ENCODE peak calls at places on chromosomes 3 and 15, in ten cellular contexts. B is GM23248, Y is ovary, H is transverse colon, D is fibroblast of the aortic adventitia, C is colonic mucosa, V is mesendoderm, X is H1, E is heart left ventricle, T is A549. K is an unnamed sample.

GRCh38 chr3:184832903-184833302 is 20.9 kb downstream of the VPS8 start:
- DNase-seq in B (no peak), Y (no peak), H (no peak), D (no peak), C (no peak), V (no peak), X (no peak), E (no peak), T (no peak), K (no peak)

GRCh38 chr3:125512135-125512920 is 7.7 kb downstream of the SNX4 start:
- DNase-seq in B (peak), Y (no peak), H (no peak), D (peak), C (no peak), V (no peak), X (no peak), E (no peak), T (no peak), K (peak)

GRCh38 chr15:85097706-85098105 is 116.0 kb downstream of the PDE8A start:
- DNase-seq in B (peak), Y (no peak), H (no peak), D (peak), C (no peak), V (no peak), X (no peak), E (no peak), T (no peak), K (no peak)

GRCh38 chr3:171460226-171461086 is at the start of gene TNIK:
- DNase-seq in B (peak), Y (peak), H (peak), D (peak), C (peak), V (peak), X (no peak), E (peak), T (peak), K (peak)

GRCh38 chr15:53739651-53740050 is 19.8 kb downstream of the WDR72 start:
- DNase-seq in B (no peak), Y (no peak), H (no peak), D (no peak), C (no peak), V (no peak), X (no peak), E (no peak), T (no peak), K (no peak)

GRCh38 chr15:91982401-91982800 is 128.9 kb downstream of the SLCO3A1 start:
- DNase-seq in B (peak), Y (no peak), H (no peak), D (peak), C (no peak), V (no peak), X (no peak), E (no peak), T (no peak), K (no peak)

GRCh38 chr3:58737644-58738043 is 71.1 kb upstream of the FAM3D start:
- DNase-seq in B (no peak), Y (no peak), H (no peak), D (no peak), C (no peak), V (no peak), X (no peak), E (no peak), T (no peak), K (no peak)

GRCh38 chr3:98746122-98746521 is 17.0 kb upstream of the ST3GAL6 start:
- DNase-seq in B (no peak), Y (no peak), H (no peak), D (no peak), C (no peak), V (no peak), X (no peak), E (no peak), T (no peak), K (no peak)

GRCh38 chr3:8539419-8539818 is 37.8 kb downstream of the LMCD1 start:
- DNase-seq in B (peak), Y (no peak), H (no peak), D (no peak), C (no peak), V (no peak), X (no peak), E (no peak), T (no peak), K (no peak)

GRCh38 chr3:8536106-8537052 is 34.8 kb downstream of the LMCD1 start:
- DNase-seq in B (peak), Y (peak), H (no peak), D (peak), C (no peak), V (peak), X (no peak), E (no peak), T (no peak), K (no peak)

GRCh38 chr3:8537440-8537839 is 35.8 kb downstream of the LMCD1 start:
- DNase-seq in B (no peak), Y (no peak), H (no peak), D (no peak), C (no peak), V (no peak), X (no peak), E (no peak), T (no peak), K (no peak)

GRCh38 chr3:8538904-8539303 is 37.3 kb downstream of the LMCD1 start:
- DNase-seq in B (no peak), Y (no peak), H (no peak), D (peak), C (no peak), V (no peak), X (no peak), E (no peak), T (no peak), K (no peak)

DNA sequence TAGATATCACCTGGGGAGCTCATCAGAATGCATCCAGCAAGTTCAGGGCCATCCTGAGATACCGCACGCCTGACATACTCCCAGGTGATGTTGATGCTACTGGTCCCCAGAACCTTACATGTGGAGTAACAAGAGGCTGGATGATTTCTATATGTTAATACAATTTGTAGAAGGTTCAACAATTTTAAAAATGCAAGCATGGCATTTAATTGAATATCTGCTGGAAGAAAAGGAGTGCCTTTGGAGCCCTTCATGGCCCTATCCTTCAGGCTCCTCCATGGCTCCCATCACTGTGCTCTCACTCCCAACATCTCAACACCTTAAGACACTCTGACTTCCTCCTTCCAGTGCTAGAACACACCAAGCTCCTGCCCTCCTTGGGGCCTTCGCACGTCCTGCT is 36.6 kb downstream of the LMCD1 start:
- DNase-seq in B (no peak), Y (no peak), H (no peak), D (no peak), C (no peak), V (no peak), X (no peak), E (no peak), T (no peak), K (no peak)
- H3K4me3 ChIP-seq in B (no peak), Y (no peak), H (no peak), D (no peak), C (no peak), V (no peak), X (no peak), E (no peak), T (no peak), K (no peak)

GRCh38 chr3:43288850-43289249 is 2.5 kb downstream of the SNRK start:
- DNase-seq in B (peak), Y (no peak), H (no peak), D (no peak), C (no peak), V (no peak), X (no peak), E (no peak), T (no peak), K (no peak)

GRCh38 chr3:43289401-43289800 is 3.1 kb downstream of the SNRK start:
- DNase-seq in B (peak), Y (no peak), H (no peak), D (no peak), C (no peak), V (no peak), X (no peak), E (no peak), T (no peak), K (no peak)

GRCh38 chr3:43287514-43287913 is 1.2 kb downstream of the SNRK start:
- DNase-seq in B (peak), Y (no peak), H (no peak), D (no peak), C (no peak), V (peak), X (no peak), E (no peak), T (no peak), K (peak)

GRCh38 chr3:43286886-43287301 is 554 bp downstream of the SNRK start:
- DNase-seq in B (peak), Y (no peak), H (peak), D (no peak), C (peak), V (peak), X (no peak), E (no peak), T (peak), K (peak)

GRCh38 chr3:43288366-43288765 is 2.0 kb downstream of the SNRK start:
- DNase-seq in B (peak), Y (no peak), H (no peak), D (peak), C (no peak), V (no peak), X (no peak), E (no peak), T (no peak), K (peak)
- H3K4me3 ChIP-seq in B (peak), Y (peak), H (peak), D (peak), C (peak), V (no peak), X (no peak), E (peak), T (no peak), K (peak)

GRCh38 chr3:51024121-51024520 is 349.4 kb downstream of the DOCK3 start:
- DNase-seq in B (no peak), Y (no peak), H (no peak), D (no peak), C (no peak), V (no peak), X (no peak), E (no peak), T (no peak), K (no peak)
- H3K4me3 ChIP-seq in B (no peak), Y (no peak), H (no peak), D (no peak), C (no peak), V (no peak), X (no peak), E (no peak), T (no peak), K (peak)

GRCh38 chr3:32700244-32700643 is 15.3 kb downstream of the CNOT10 start:
- DNase-seq in B (no peak), Y (no peak), H (no peak), D (no peak), C (no peak), V (no peak), X (no peak), E (no peak), T (no peak), K (no peak)
- H3K4me3 ChIP-seq in B (no peak), Y (no peak), H (no peak), D (no peak), C (no peak), V (no peak), X (no peak), E (no peak), T (no peak), K (no peak)

DNA sequence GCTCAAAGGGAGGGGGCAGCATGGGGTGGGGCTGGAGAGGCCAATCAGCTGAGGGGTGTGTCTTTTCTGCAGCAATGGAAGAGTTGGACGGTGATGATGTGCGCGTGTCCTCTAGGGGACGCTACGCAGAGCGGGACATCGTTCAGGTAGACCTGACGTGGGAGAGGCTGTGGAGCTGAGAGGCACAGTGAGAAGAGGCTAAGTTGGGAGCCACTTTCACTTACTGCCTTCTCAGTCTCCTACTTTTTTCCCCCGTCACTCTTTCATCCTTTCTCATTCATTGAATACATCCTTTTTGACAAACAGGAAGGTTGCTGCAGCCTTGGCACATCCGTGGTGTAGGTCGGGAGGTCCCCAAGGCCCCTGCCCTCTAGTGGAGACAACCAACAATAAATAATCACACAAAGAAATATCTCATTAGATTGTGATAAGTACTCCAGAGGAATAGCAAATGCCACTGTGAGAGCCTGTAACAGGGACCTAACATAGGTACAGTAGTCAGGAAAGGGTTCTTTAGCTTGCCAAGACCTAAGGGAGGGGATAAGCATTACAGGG is 4.4 kb upstream of the BRPF1 start:
- DNase-seq in B (peak), Y (no peak), H (no peak), D (no peak), C (no peak), V (peak), X (peak), E (no peak), T (peak), K (peak)
- H3K4me3 ChIP-seq in B (no peak), Y (no peak), H (no peak), D (no peak), C (no peak), V (no peak), X (peak), E (no peak), T (no peak), K (peak)